ENCODE peak calls at places on chromosomes 4 and X, in ten cellular contexts. A is left colon; W is activated T-helper 1 cell treated with Interleukin-2 at 50 U/mL for 16 hours; J is activated CD8-positive, alpha-beta memory T cell treated with anti-CD3 and anti-CD28 coated beads for 4 hours; O is heart left ventricle; R is neural crest cell; U is posterior cingulate gyrus; Z is amygdala; F is SJSA1; I is stimulated activated CD4-positive, alpha-beta T cell treated with anti-CD3 and anti-CD28 coated beads, TNF-alpha, amount 100 ng/mL, for 4 hours. S is an unnamed sample.

GRCh38 chr4:186368291-186368690 is 102.3 kb downstream of the F11 start:
- DNase-seq in A (no peak), W (no peak), J (no peak), O (no peak), R (no peak), U (no peak), Z (no peak), F (no peak), I (no peak), S (no peak)

GRCh38 chr4:10456270-10457254 is 664 bp downstream of the ZNF518B start:
- DNase-seq in A (peak), W (peak), J (peak), O (peak), R (peak), U (peak), Z (no peak), F (peak), I (peak), S (peak)

GRCh38 chrX:114210879-114211278 is 373.0 kb upstream of the HTR2C start:
- DNase-seq in A (no peak), W (no peak), J (no peak), O (no peak), R (no peak), U (no peak), Z (no peak), F (no peak), I (no peak), S (no peak)

GRCh38 chr4:184756399-184756798 is 22.5 kb upstream of the CENPU start:
- DNase-seq in A (no peak), W (no peak), J (no peak), O (no peak), R (no peak), U (no peak), Z (no peak), F (no peak), I (no peak), S (peak)

GRCh38 chr4:178316211-178316610 is 874.0 kb upstream of the AGA start:
- DNase-seq in A (peak), W (no peak), J (no peak), O (no peak), R (no peak), U (no peak), Z (no peak), F (no peak), I (no peak), S (no peak)

GRCh38 chr4:38788327-38788726 is 5.5 kb upstream of the TLR10 start:
- DNase-seq in A (no peak), W (no peak), J (no peak), O (no peak), R (no peak), U (no peak), Z (no peak), F (no peak), I (no peak), S (no peak)

GRCh38 chr4:41976775-41977516 is 4.6 kb upstream of the DCAF4L1 start:
- DNase-seq in A (no peak), W (no peak), J (no peak), O (no peak), R (no peak), U (no peak), Z (no peak), F (no peak), I (no peak), S (no peak)

GRCh38 chr4:153257966-153258365 is 53.7 kb downstream of the TRIM2 start:
- DNase-seq in A (no peak), W (no peak), J (no peak), O (no peak), R (peak), U (no peak), Z (no peak), F (no peak), I (no peak), S (no peak)

GRCh38 chr4:81164623-81165416 is 50.2 kb downstream of the PRKG2 start:
- DNase-seq in A (no peak), W (no peak), J (no peak), O (no peak), R (no peak), U (no peak), Z (no peak), F (no peak), I (no peak), S (no peak)

GRCh38 chr4:153465583-153465921 is 608 bp upstream of the TMEM131L start:
- DNase-seq in A (peak), W (no peak), J (no peak), O (peak), R (peak), U (peak), Z (peak), F (peak), I (no peak), S (peak)

GRCh38 chr4:163701915-163702314 is 207.4 kb downstream of the TMA16 start:
- DNase-seq in A (no peak), W (no peak), J (no peak), O (no peak), R (no peak), U (no peak), Z (no peak), F (no peak), I (no peak), S (no peak)

GRCh38 chr4:105426187-105426897 is 47.5 kb downstream of the PPA2 start:
- DNase-seq in A (no peak), W (no peak), J (no peak), O (no peak), R (no peak), U (no peak), Z (no peak), F (no peak), I (no peak), S (no peak)

GRCh38 chrX:446243-446642 is 59.5 kb upstream of the PPP2R3B start:
- DNase-seq in A (no peak), W (no peak), J (no peak), O (peak), R (no peak), U (no peak), Z (no peak), F (no peak), I (no peak), S (no peak)

GRCh38 chr4:147518846-147519767 is 38.2 kb downstream of the EDNRA start:
- DNase-seq in A (peak), W (no peak), J (no peak), O (no peak), R (peak), U (peak), Z (peak), F (peak), I (peak), S (no peak)

GRCh38 chr4:34720563-34720962 is 1523.8 kb downstream of the ARAP2 start:
- DNase-seq in A (no peak), W (no peak), J (no peak), O (no peak), R (no peak), U (no peak), Z (no peak), F (no peak), I (no peak), S (no peak)

GRCh38 chr4:138910201-138910913 is 105.2 kb upstream of the NOCT start:
- DNase-seq in A (no peak), W (no peak), J (no peak), O (no peak), R (no peak), U (no peak), Z (no peak), F (no peak), I (no peak), S (no peak)

GRCh38 chr4:1981251-1982055 is 27.3 kb downstream of the NELFA start:
- DNase-seq in A (peak), W (no peak), J (no peak), O (no peak), R (no peak), U (no peak), Z (no peak), F (no peak), I (no peak), S (no peak)

GRCh38 chr4:40980318-40980883 is 230.6 kb downstream of the NSUN7 start:
- DNase-seq in A (peak), W (no peak), J (no peak), O (no peak), R (no peak), U (no peak), Z (no peak), F (no peak), I (no peak), S (no peak)

GRCh38 chr4:1534876-1535526 is 128.8 kb upstream of the NKX1-1 start:
- DNase-seq in A (no peak), W (no peak), J (no peak), O (no peak), R (no peak), U (no peak), Z (no peak), F (no peak), I (no peak), S (no peak)

GRCh38 chr4:40303751-40304150 is 31.4 kb upstream of the CHRNA9 start:
- DNase-seq in A (no peak), W (no peak), J (no peak), O (no peak), R (no peak), U (no peak), Z (no peak), F (no peak), I (no peak), S (no peak)

GRCh38 chrX:55489315-55490009 is at the start of gene USP51:
- DNase-seq in A (peak), W (no peak), J (peak), O (peak), R (peak), U (peak), Z (peak), F (no peak), I (no peak), S (no peak)

GRCh38 chrX:56784666-56785065 is 55.6 kb downstream of the NBDY start:
- DNase-seq in A (no peak), W (no peak), J (no peak), O (no peak), R (no peak), U (no peak), Z (no peak), F (no peak), I (no peak), S (no peak)

GRCh38 chr4:118761387-118762016 is 74.4 kb downstream of the SEC24D start:
- DNase-seq in A (no peak), W (no peak), J (no peak), O (no peak), R (no peak), U (no peak), Z (no peak), F (no peak), I (no peak), S (no peak)

GRCh38 chrX:40166582-40166981 is 68.8 kb upstream of the BCOR start:
- DNase-seq in A (no peak), W (no peak), J (no peak), O (no peak), R (no peak), U (no peak), Z (no peak), F (no peak), I (no peak), S (no peak)

GRCh38 chr4:173264960-173265281 is 69.2 kb downstream of the HMGB2 start:
- DNase-seq in A (no peak), W (no peak), J (no peak), O (peak), R (no peak), U (peak), Z (peak), F (no peak), I (no peak), S (peak)

GRCh38 chr4:629916-630641 is 4.7 kb downstream of the PDE6B start:
- DNase-seq in A (no peak), W (no peak), J (no peak), O (no peak), R (no peak), U (no peak), Z (no peak), F (no peak), I (no peak), S (no peak)

GRCh38 chrX:24241822-24242648 is 71.8 kb downstream of the SUPT20HL2 start:
- DNase-seq in A (no peak), W (no peak), J (no peak), O (no peak), R (no peak), U (no peak), Z (no peak), F (no peak), I (no peak), S (no peak)

GRCh38 chrX:105645667-105646354 is 176.5 kb upstream of the NRK start:
- DNase-seq in A (no peak), W (no peak), J (no peak), O (no peak), R (no peak), U (no peak), Z (no peak), F (no peak), I (no peak), S (no peak)

GRCh38 chrX:34629572-34629971 is 27.5 kb downstream of the TMEM47 start:
- DNase-seq in A (no peak), W (no peak), J (no peak), O (no peak), R (no peak), U (no peak), Z (no peak), F (no peak), I (no peak), S (no peak)

GRCh38 chrX:153340111-153340510 is 6.2 kb downstream of the ZNF275 start:
- DNase-seq in A (no peak), W (no peak), J (no peak), O (no peak), R (no peak), U (no peak), Z (no peak), F (no peak), I (no peak), S (no peak)

GRCh38 chr4:13983189-13983790 is 355.8 kb upstream of the BOD1L1 start:
- DNase-seq in A (no peak), W (no peak), J (no peak), O (no peak), R (no peak), U (no peak), Z (no peak), F (no peak), I (no peak), S (no peak)

GRCh38 chrX:136823175-136823574 is 42.4 kb upstream of the ARHGEF6 start:
- DNase-seq in A (no peak), W (no peak), J (no peak), O (no peak), R (no peak), U (no peak), Z (no peak), F (no peak), I (no peak), S (no peak)

GRCh38 chr4:85474356-85474755 is 594 bp upstream of the ARHGAP24 start:
- DNase-seq in A (no peak), W (no peak), J (no peak), O (no peak), R (no peak), U (no peak), Z (no peak), F (no peak), I (no peak), S (no peak)

GRCh38 chr4:76950052-76950845 is 697 bp downstream of the SEPTIN11 start:
- DNase-seq in A (peak), W (peak), J (peak), O (peak), R (peak), U (peak), Z (peak), F (peak), I (peak), S (no peak)

GRCh38 chr4:186265683-186266648 is at the start of gene F11:
- DNase-seq in A (no peak), W (no peak), J (no peak), O (no peak), R (no peak), U (no peak), Z (no peak), F (no peak), I (no peak), S (no peak)

S was measured in gastrocnemius medialis.